ENCODE peak calls at places on chromosomes 7 and 10, in six cellular contexts. Z is GM12878, K is GM12892, L is HepG2, M is K562, R is H1. B is an unnamed sample.

GRCh38 chr7:66224171-66224773 is 19.1 kb downstream of the TPST1 start:
- DNase-seq in Z (no peak), K (no peak), L (no peak), M (no peak), R (peak), B (no peak)

GRCh38 chr7:29875741-29876140 is 69.4 kb downstream of the WIPF3 start:
- DNase-seq in Z (no peak), K (no peak), L (no peak), M (no peak), R (no peak), B (no peak)

GRCh38 chr10:72567884-72568283 is 58.0 kb downstream of the MICU1 start:
- DNase-seq in Z (no peak), K (no peak), L (peak), M (peak), R (no peak), B (no peak)

GRCh38 chr10:76509501-76509900 is 1078.1 kb downstream of the LRMDA start:
- DNase-seq in Z (no peak), K (no peak), L (no peak), M (no peak), R (no peak), B (no peak)

GRCh38 chr7:98126311-98127142 is 19.9 kb downstream of the LMTK2 start:
- DNase-seq in Z (no peak), K (no peak), L (peak), M (no peak), R (no peak), B (no peak)

GRCh38 chr10:25768167-25768566 is 165.9 kb upstream of the MYO3A start:
- DNase-seq in Z (no peak), K (no peak), L (no peak), M (no peak), R (no peak), B (no peak)

GRCh38 chr7:30171753-30172447 is 37.1 kb downstream of the MTURN start:
- DNase-seq in Z (no peak), K (no peak), L (no peak), M (no peak), R (no peak), B (no peak)

GRCh38 chr10:96685297-96685696 is 35.0 kb downstream of the PIK3AP1 start:
- DNase-seq in Z (no peak), K (no peak), L (no peak), M (no peak), R (no peak), B (no peak)

GRCh38 chr10:29757551-29758297 is 123.0 kb upstream of the SVIL start:
- DNase-seq in Z (no peak), K (no peak), L (no peak), M (no peak), R (no peak), B (no peak)

GRCh38 chr7:131529179-131529578 is 27.2 kb downstream of the PODXL start:
- DNase-seq in Z (no peak), K (no peak), L (no peak), M (no peak), R (no peak), B (no peak)

GRCh38 chr10:1451362-1451888 is 285.9 kb downstream of the ADARB2 start:
- DNase-seq in Z (no peak), K (no peak), L (no peak), M (no peak), R (no peak), B (no peak)

GRCh38 chr7:32161708-32162107 is 91.5 kb upstream of the PDE1C start:
- DNase-seq in Z (no peak), K (no peak), L (no peak), M (no peak), R (no peak), B (no peak)

GRCh38 chr7:17159500-17160037 is 138.9 kb upstream of the AHR start:
- DNase-seq in Z (peak), K (no peak), L (no peak), M (no peak), R (no peak), B (no peak)

GRCh38 chr7:69837387-69838068 is 239.3 kb downstream of the AUTS2 start:
- DNase-seq in Z (no peak), K (no peak), L (no peak), M (no peak), R (no peak), B (no peak)

GRCh38 chr7:56099653-56100052 is 6.6 kb downstream of the CHCHD2 start:
- DNase-seq in Z (no peak), K (no peak), L (no peak), M (no peak), R (no peak), B (no peak)

GRCh38 chr7:11458736-11459483 is 373.1 kb downstream of the THSD7A start:
- DNase-seq in Z (no peak), K (no peak), L (no peak), M (no peak), R (no peak), B (no peak)

GRCh38 chr7:54719425-54719824 is 39.6 kb downstream of the SEC61G start:
- DNase-seq in Z (no peak), K (no peak), L (no peak), M (no peak), R (no peak), B (no peak)

GRCh38 chr7:138981332-138982203 is at the start of gene KIAA1549:
- DNase-seq in Z (no peak), K (peak), L (peak), M (peak), R (peak), B (peak)

GRCh38 chr7:92437956-92438491 is 9.3 kb upstream of the GATAD1 start:
- DNase-seq in Z (no peak), K (no peak), L (no peak), M (no peak), R (no peak), B (no peak)

GRCh38 chr10:125209591-125210373 is 49.4 kb upstream of the CTBP2 start:
- DNase-seq in Z (no peak), K (no peak), L (no peak), M (no peak), R (no peak), B (no peak)

GRCh38 chr10:13773043-13773442 is 186.3 kb downstream of the PRPF18 start:
- DNase-seq in Z (no peak), K (no peak), L (no peak), M (no peak), R (no peak), B (no peak)

GRCh38 chr10:128035557-128035973 is 90.7 kb downstream of the MKI67 start:
- DNase-seq in Z (no peak), K (peak), L (no peak), M (peak), R (peak), B (peak)

GRCh38 chr7:40879941-40880558 is 745.2 kb downstream of the SUGCT start:
- DNase-seq in Z (no peak), K (no peak), L (no peak), M (no peak), R (no peak), B (no peak)

GRCh38 chr10:62637249-62638061 is 167.1 kb upstream of the ADO start:
- DNase-seq in Z (peak), K (no peak), L (peak), M (no peak), R (no peak), B (no peak)

GRCh38 chr10:97760461-97761257 is 11.1 kb downstream of the SFRP5 start:
- DNase-seq in Z (no peak), K (no peak), L (no peak), M (no peak), R (no peak), B (no peak)

GRCh38 chr10:104128214-104128613 is 6.2 kb downstream of the SFR1 start:
- DNase-seq in Z (no peak), K (no peak), L (no peak), M (no peak), R (no peak), B (no peak)

GRCh38 chr10:131111007-131111406 is 200.5 kb downstream of the TCERG1L start:
- DNase-seq in Z (no peak), K (no peak), L (no peak), M (no peak), R (no peak), B (no peak)

GRCh38 chr7:20331231-20331880 is 656 bp downstream of the ITGB8 start:
- DNase-seq in Z (no peak), K (peak), L (no peak), M (no peak), R (no peak), B (peak)

DNA sequence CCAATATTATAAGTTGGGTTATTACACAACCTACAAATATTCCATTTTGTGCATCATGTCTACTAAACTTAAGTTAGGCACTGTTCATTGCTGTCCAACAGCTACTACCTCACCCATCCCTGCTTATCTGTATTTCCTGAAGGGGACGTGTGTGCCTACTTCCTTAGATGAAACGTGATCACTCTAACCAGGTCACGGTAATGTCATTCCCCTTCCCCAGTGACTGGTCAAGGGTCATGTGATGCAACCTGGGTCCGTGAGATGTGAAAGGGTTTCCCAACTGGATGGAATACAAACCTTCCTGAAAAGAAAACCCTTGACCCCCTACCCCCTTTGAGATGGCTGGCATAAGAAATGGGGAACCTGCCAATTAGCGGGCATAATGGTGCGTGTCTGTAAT is 1.6 kb upstream of the NSMCE4A start:
- DNase-seq in Z (no peak), K (no peak), L (peak), M (no peak), R (no peak), B (no peak)
- TF ChIP-seq POLR2A in Z (no peak), K (no peak), L (no peak), M (no peak), R (no peak), B (no peak)

GRCh38 chr10:70549962-70550845 is 52.3 kb downstream of the PRF1 start:
- DNase-seq in Z (peak), K (peak), L (peak), M (peak), R (peak), B (peak)

GRCh38 chr10:70551971-70552422 is 50.5 kb downstream of the PRF1 start:
- DNase-seq in Z (no peak), K (no peak), L (peak), M (no peak), R (no peak), B (no peak)

GRCh38 chr10:70552585-70552984 is 50.0 kb downstream of the PRF1 start:
- DNase-seq in Z (no peak), K (no peak), L (no peak), M (no peak), R (no peak), B (no peak)

GRCh38 chr10:70549351-70549961 is 53.1 kb downstream of the PRF1 start:
- DNase-seq in Z (no peak), K (no peak), L (no peak), M (no peak), R (no peak), B (no peak)

DNA sequence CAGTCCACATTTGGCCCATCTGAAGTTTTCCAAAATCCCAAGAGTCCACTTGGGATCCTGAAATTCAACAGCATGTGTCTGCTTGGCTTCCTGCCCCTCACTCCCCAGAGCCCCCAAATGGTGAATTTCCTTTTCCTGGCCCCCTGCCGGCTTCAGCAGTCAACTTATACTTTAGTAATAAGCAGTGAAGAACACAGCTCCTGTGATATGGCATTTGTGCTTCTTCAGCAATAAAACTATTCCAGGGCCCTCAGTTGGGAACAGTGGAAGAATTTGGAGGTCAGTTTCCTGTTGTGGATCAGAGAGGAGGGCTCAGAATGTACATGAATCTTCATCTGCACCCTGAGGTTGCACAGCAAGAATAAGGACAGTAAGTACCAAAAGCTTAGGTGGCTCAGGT is 51.0 kb downstream of the PRF1 start:
- DNase-seq in Z (no peak), K (no peak), L (no peak), M (no peak), R (no peak), B (no peak)
- TF ChIP-seq TAF1 in Z (no peak), K (no peak), L (no peak), M (no peak), R (no peak), B (no peak)

GRCh38 chr7:7570584-7570983 is 3.9 kb downstream of the MIOS start:
- DNase-seq in Z (no peak), K (no peak), L (no peak), M (no peak), R (no peak), B (no peak)
- TF ChIP-seq POLR2AphosphoS5 in Z (peak), K (no peak), L (no peak), M (no peak), R (no peak), B (no peak)

GRCh38 chr7:12731214-12731656 is 43.8 kb downstream of the ARL4A start:
- DNase-seq in Z (no peak), K (no peak), L (no peak), M (peak), R (no peak), B (no peak)

GRCh38 chr7:12730523-12730922 is 43.1 kb downstream of the ARL4A start:
- DNase-seq in Z (no peak), K (no peak), L (no peak), M (no peak), R (no peak), B (no peak)

GRCh38 chr7:12728192-12728538 is 40.7 kb downstream of the ARL4A start:
- DNase-seq in Z (no peak), K (no peak), L (no peak), M (no peak), R (no peak), B (no peak)

GRCh38 chr7:12727455-12728191 is 40.2 kb downstream of the ARL4A start:
- DNase-seq in Z (no peak), K (no peak), L (no peak), M (no peak), R (no peak), B (no peak)

GRCh38 chr7:12729112-12729511 is 41.7 kb downstream of the ARL4A start:
- DNase-seq in Z (no peak), K (no peak), L (peak), M (peak), R (peak), B (no peak)
- TF ChIP-seq POLR2A in Z (no peak), K (no peak), L (no peak), M (no peak), R (no peak), B (no peak)

DNA sequence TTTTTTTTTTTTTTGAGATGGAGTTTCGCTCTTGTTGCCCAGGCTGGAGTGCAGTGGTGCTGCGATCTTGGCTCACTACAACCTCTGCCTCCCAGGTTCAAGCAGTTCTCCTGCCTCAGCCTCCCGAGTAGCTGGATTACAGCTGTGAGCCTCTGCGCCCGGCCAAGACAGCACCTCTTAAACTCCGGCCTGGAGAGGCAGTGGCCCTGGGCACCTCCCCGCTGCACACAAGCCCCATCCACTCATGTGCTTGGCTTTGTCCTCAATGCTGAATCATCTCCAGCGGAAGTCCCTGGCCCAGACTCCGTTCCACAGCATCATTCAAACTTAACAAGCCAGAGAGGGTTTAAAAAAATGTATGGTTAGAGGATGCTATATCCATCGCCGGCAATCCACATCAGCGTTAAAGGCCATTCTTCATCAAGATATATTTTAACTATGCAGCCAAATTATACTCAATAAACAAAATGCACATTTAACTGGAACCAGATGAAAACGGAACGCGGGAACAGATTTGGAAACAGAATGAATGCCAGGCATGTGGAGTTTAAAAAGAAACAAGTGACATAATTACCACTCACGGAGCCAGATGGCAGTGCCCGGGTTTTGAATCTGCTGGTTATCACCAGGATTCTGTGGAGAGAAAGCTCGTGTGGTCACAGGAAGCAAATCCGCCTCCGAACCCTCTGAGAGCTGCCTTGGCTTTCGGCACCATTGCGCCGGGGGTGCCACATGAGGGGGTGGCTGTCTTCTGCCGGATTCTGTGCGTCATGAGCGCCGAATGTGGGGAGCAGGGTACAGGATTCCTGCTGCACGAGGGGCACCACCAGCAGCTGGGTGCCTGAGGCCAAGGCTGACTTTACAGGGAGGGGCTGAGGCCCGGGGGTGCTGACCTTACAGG is 45.6 kb upstream of the CFAP46 start:
- DNase-seq in Z (no peak), K (no peak), L (no peak), M (no peak), R (no peak), B (no peak)
- TF ChIP-seq TAF1 in Z (no peak), K (no peak), L (no peak), M (no peak), R (no peak), B (no peak)

GRCh38 chr7:129502708-129503685 is 666 bp downstream of the SMKR1 start:
- DNase-seq in Z (no peak), K (no peak), L (no peak), M (no peak), R (peak), B (no peak)

GRCh38 chr7:129498021-129498420 is 4.3 kb upstream of the SMKR1 start:
- DNase-seq in Z (no peak), K (no peak), L (no peak), M (no peak), R (no peak), B (no peak)

GRCh38 chr7:129503725-129504124 is 1.4 kb downstream of the SMKR1 start:
- DNase-seq in Z (no peak), K (no peak), L (no peak), M (no peak), R (no peak), B (no peak)

GRCh38 chr7:129499915-129500463 is 2.3 kb upstream of the SMKR1 start:
- DNase-seq in Z (peak), K (peak), L (no peak), M (no peak), R (no peak), B (no peak)

DNA sequence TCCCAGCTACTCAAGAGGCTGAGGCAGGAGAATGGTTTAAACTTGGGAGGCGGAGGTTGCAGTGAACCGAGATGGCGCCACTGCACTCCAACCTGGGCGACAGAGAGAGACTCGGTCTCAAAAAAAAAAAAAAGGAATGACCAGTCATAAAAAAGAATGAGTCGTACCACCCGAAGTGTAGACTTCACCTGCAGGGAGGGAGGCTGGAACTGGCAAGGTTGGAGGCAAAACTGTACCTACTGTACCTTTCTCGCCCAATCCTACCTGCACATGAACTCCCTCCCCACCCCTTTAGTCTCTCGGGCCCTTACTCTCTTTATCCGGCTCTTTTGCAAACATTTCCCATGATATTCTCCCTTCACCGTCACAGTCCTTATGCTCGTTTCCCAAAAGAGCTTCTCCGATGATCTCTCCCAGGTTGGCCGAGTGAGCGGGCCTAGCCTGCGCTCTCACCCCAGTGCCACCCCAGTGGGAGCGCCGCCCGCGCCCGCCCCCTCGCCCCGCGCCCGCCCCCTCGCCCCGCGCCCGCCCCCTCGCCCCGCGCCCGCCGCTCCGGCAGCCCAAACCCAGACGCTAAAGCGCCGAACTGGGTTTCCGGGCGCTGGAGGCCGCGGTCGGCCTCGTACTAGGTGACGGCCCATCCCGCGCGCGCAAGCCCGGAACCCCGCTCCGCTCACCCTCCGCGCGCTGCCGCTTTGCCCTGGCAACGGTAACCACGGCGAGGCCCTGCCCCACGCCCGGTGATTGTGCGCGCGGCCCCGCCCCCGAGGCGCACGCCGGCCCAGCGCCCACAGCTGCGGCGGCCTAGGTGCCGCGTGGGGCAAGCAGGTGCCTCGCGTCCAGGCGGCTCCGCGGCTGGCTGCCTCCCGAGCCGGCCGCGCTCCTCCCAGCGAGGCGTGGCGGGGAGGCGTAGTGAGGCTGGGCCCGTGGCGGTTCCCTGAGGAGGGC is at the start of gene SMKR1:
- DNase-seq in Z (peak), K (peak), L (no peak), M (peak), R (peak), B (peak)
- TF ChIP-seq POLR2AphosphoS5 in Z (no peak), K (no peak), L (no peak), M (no peak), R (no peak), B (no peak)